ENCODE peak calls at places on chromosomes 5 and 9, in seven cellular contexts. R is tibial artery, Q is BE2C, H is right cardiac atrium, S is spleen, N is adrenal gland, Y is bronchial epithelial cell. X is an unnamed sample.

GRCh38 chr5:175752826-175753535 is 95.1 kb downstream of the HRH2 start:
- DNase-seq in R (no peak), Q (no peak), H (no peak), S (no peak), N (no peak), Y (no peak), X (no peak)

GRCh38 chr5:138789771-138790242 is 36.6 kb downstream of the CTNNA1 start:
- DNase-seq in R (no peak), Q (peak), H (no peak), S (no peak), N (no peak), Y (peak), X (peak)

GRCh38 chr5:180803181-180804128 is 849 bp upstream of the MGAT1 start:
- DNase-seq in R (peak), Q (no peak), H (peak), S (peak), N (peak), Y (peak), X (no peak)

GRCh38 chr5:138817241-138817640 is 57.9 kb downstream of the LRRTM2 start:
- DNase-seq in R (no peak), Q (no peak), H (no peak), S (no peak), N (no peak), Y (no peak), X (no peak)

GRCh38 chr9:100626949-100627348 is 49.1 kb downstream of the CAVIN4 start:
- DNase-seq in R (no peak), Q (no peak), H (no peak), S (no peak), N (no peak), Y (no peak), X (no peak)

GRCh38 chr9:113166039-113166438 is 15.2 kb downstream of the SLC31A2 start:
- DNase-seq in R (no peak), Q (no peak), H (no peak), S (no peak), N (no peak), Y (no peak), X (no peak)

GRCh38 chr9:127664324-127664677 is 42.5 kb upstream of the CFAP157 start:
- DNase-seq in R (no peak), Q (no peak), H (no peak), S (no peak), N (no peak), Y (no peak), X (no peak)

GRCh38 chr9:78756813-78757510 is 460.0 kb downstream of the PSAT1 start:
- DNase-seq in R (no peak), Q (no peak), H (no peak), S (no peak), N (no peak), Y (no peak), X (no peak)

GRCh38 chr5:107618233-107618632 is 52.5 kb downstream of the EFNA5 start:
- DNase-seq in R (no peak), Q (no peak), H (no peak), S (no peak), N (no peak), Y (peak), X (no peak)

GRCh38 chr5:135714126-135714894 is 120.2 kb upstream of the SLC25A48 start:
- DNase-seq in R (no peak), Q (no peak), H (no peak), S (no peak), N (no peak), Y (no peak), X (no peak)

GRCh38 chr5:54518146-54519082 is 855 bp downstream of the SNX18 start:
- DNase-seq in R (peak), Q (peak), H (peak), S (peak), N (peak), Y (peak), X (peak)

GRCh38 chr5:150101019-150101418 is 14.7 kb upstream of the CSF1R start:
- DNase-seq in R (no peak), Q (no peak), H (no peak), S (peak), N (no peak), Y (no peak), X (no peak)

GRCh38 chr9:99411068-99411467 is 189.0 kb downstream of the SEC61B start:
- DNase-seq in R (no peak), Q (no peak), H (no peak), S (no peak), N (no peak), Y (peak), X (no peak)

GRCh38 chr5:57432876-57433275 is 49.7 kb downstream of the ACTBL2 start:
- DNase-seq in R (no peak), Q (peak), H (no peak), S (no peak), N (no peak), Y (peak), X (no peak)

GRCh38 chr5:135835766-135836165 is 1.3 kb downstream of the SLC25A48 start:
- DNase-seq in R (no peak), Q (no peak), H (no peak), S (peak), N (no peak), Y (no peak), X (no peak)

GRCh38 chr9:134333234-134333873 is 7.1 kb downstream of the RXRA start:
- DNase-seq in R (no peak), Q (peak), H (no peak), S (no peak), N (no peak), Y (no peak), X (peak)

GRCh38 chr9:105693435-105694275 is 686 bp upstream of the TMEM38B start:
- DNase-seq in R (no peak), Q (no peak), H (no peak), S (no peak), N (no peak), Y (peak), X (no peak)

GRCh38 chr5:16889203-16889971 is 46.7 kb downstream of the MYO10 start:
- DNase-seq in R (no peak), Q (no peak), H (no peak), S (no peak), N (no peak), Y (peak), X (peak)

GRCh38 chr5:151357097-151357496 is 9.7 kb upstream of the SLC36A2 start:
- DNase-seq in R (no peak), Q (no peak), H (no peak), S (no peak), N (no peak), Y (no peak), X (no peak)

GRCh38 chr9:112711050-112711689 is 6.7 kb downstream of the INIP start:
- DNase-seq in R (no peak), Q (peak), H (no peak), S (no peak), N (peak), Y (peak), X (peak)

GRCh38 chr5:60700347-60700815 is 415 bp upstream of the DEPDC1B start:
- DNase-seq in R (no peak), Q (peak), H (no peak), S (no peak), N (no peak), Y (no peak), X (no peak)

GRCh38 chr9:87670572-87671264 is 55.2 kb upstream of the CTSL start:
- DNase-seq in R (no peak), Q (no peak), H (no peak), S (no peak), N (no peak), Y (no peak), X (no peak)

GRCh38 chr9:77454668-77455067 is 193.5 kb downstream of the GNA14 start:
- DNase-seq in R (no peak), Q (no peak), H (no peak), S (no peak), N (no peak), Y (no peak), X (no peak)

GRCh38 chr5:177335043-177335700 is 16.3 kb downstream of the LMAN2 start:
- DNase-seq in R (no peak), Q (no peak), H (no peak), S (peak), N (no peak), Y (no peak), X (no peak)

GRCh38 chr5:157487358-157487757 is 27.3 kb downstream of the NIPAL4 start:
- DNase-seq in R (no peak), Q (no peak), H (no peak), S (peak), N (no peak), Y (no peak), X (no peak)

GRCh38 chr5:62208218-62208852 is 97.7 kb upstream of the KIF2A start:
- DNase-seq in R (no peak), Q (no peak), H (no peak), S (no peak), N (no peak), Y (no peak), X (peak)

GRCh38 chr5:1525624-1525985 is 1.8 kb upstream of the LPCAT1 start:
- DNase-seq in R (no peak), Q (no peak), H (no peak), S (no peak), N (peak), Y (no peak), X (no peak)

GRCh38 chr5:173644700-173645436 is 28.4 kb upstream of the BOD1 start:
- DNase-seq in R (no peak), Q (no peak), H (no peak), S (no peak), N (no peak), Y (no peak), X (peak)

GRCh38 chr5:119597728-119598298 is 31.5 kb upstream of the FAM170A start:
- DNase-seq in R (no peak), Q (no peak), H (no peak), S (no peak), N (no peak), Y (no peak), X (no peak)

GRCh38 chr5:173829826-173830225 is 58.3 kb upstream of the CPEB4 start:
- DNase-seq in R (no peak), Q (peak), H (no peak), S (no peak), N (peak), Y (peak), X (no peak)

GRCh38 chr9:116767219-116767618 is 80.1 kb downstream of the TRIM32 start:
- DNase-seq in R (no peak), Q (no peak), H (no peak), S (no peak), N (no peak), Y (no peak), X (no peak)

GRCh38 chr5:12242960-12243888 is 339.0 kb upstream of the CTNND2 start:
- DNase-seq in R (no peak), Q (no peak), H (no peak), S (no peak), N (no peak), Y (peak), X (no peak)

GRCh38 chr9:33447404-33448158 is at the start of gene AQP3:
- DNase-seq in R (peak), Q (peak), H (peak), S (peak), N (no peak), Y (no peak), X (peak)

GRCh38 chr5:82163459-82164108 is 114.6 kb downstream of the RPS23 start:
- DNase-seq in R (no peak), Q (no peak), H (no peak), S (no peak), N (no peak), Y (peak), X (no peak)

GRCh38 chr9:21634951-21635350 is 152.8 kb upstream of the IFNE start:
- DNase-seq in R (no peak), Q (no peak), H (no peak), S (no peak), N (no peak), Y (peak), X (no peak)

GRCh38 chr5:138336952-138337684 is 948 bp upstream of the FAM53C start:
- DNase-seq in R (peak), Q (no peak), H (peak), S (no peak), N (peak), Y (no peak), X (no peak)

GRCh38 chr9:125558453-125559084 is 148.4 kb downstream of the MAPKAP1 start:
- DNase-seq in R (no peak), Q (peak), H (no peak), S (no peak), N (peak), Y (peak), X (peak)

GRCh38 chr5:94288937-94289336 is 329.5 kb downstream of the KIAA0825 start:
- DNase-seq in R (no peak), Q (no peak), H (no peak), S (no peak), N (no peak), Y (no peak), X (no peak)

GRCh38 chr9:38043931-38044623 is 24.9 kb downstream of the SHB start:
- DNase-seq in R (no peak), Q (no peak), H (no peak), S (no peak), N (no peak), Y (no peak), X (no peak)

DNA sequence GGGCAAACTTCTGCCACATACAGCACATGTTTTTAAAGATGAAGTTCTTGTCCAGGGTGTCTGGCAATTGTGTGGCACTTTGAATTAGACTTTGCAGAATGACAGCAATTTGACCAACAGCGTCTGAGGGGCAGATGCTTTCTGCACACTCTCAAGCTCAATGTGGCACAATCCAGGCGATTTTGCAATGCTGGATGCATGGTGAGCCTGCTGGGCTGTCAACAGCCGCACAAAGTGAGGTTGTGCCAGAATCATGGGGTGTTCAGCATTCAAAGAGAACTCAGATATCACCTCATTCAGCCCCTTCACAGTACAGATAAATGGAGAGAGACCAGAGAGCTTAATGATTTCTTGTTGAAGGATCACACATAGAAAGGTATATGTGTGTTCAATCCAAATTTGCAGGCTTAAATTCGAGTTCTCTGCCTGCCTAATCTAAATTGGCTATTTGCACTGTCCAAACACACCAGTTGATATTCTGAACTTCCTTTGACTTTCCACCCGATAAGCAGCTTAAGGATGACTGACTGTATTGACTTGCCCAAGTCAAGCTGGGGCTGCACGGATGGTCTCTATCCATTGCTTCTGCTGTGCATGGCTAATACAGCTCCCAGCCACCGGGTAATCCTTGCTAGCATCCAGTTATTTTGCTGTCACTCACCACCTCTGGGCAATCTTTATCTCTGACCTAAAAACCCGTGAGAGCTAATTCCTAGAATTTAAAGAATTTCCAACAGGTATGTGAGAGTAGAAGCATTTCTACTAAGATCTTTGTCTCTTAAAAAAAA is 157.9 kb upstream of the TAS2R1 start:
- DNase-seq in R (no peak), Q (no peak), H (no peak), S (no peak), N (no peak), Y (no peak), X (peak)
- H3K4me3 ChIP-seq in R (no peak), Q (no peak), H (no peak), S (no peak), N (no peak), Y (no peak), X (no peak)

GRCh38 chr5:32714836-32715235 is 3.7 kb downstream of the NPR3 start:
- DNase-seq in R (no peak), Q (no peak), H (no peak), S (no peak), N (no peak), Y (no peak), X (no peak)

GRCh38 chr5:32712463-32713395 is 1.6 kb downstream of the NPR3 start:
- DNase-seq in R (no peak), Q (no peak), H (no peak), S (no peak), N (no peak), Y (no peak), X (no peak)

GRCh38 chr5:32711693-32712462 is 757 bp downstream of the NPR3 start:
- DNase-seq in R (peak), Q (no peak), H (peak), S (no peak), N (no peak), Y (no peak), X (no peak)

GRCh38 chr5:32710859-32711692 is at the start of gene NPR3:
- DNase-seq in R (peak), Q (no peak), H (peak), S (no peak), N (no peak), Y (no peak), X (no peak)

GRCh38 chr5:32713396-32714381 is 2.6 kb downstream of the NPR3 start:
- DNase-seq in R (peak), Q (no peak), H (peak), S (peak), N (no peak), Y (peak), X (no peak)
- H3K4me3 ChIP-seq in R (peak), Q (no peak), H (peak), S (peak), N (peak), Y (peak), X (no peak)

DNA sequence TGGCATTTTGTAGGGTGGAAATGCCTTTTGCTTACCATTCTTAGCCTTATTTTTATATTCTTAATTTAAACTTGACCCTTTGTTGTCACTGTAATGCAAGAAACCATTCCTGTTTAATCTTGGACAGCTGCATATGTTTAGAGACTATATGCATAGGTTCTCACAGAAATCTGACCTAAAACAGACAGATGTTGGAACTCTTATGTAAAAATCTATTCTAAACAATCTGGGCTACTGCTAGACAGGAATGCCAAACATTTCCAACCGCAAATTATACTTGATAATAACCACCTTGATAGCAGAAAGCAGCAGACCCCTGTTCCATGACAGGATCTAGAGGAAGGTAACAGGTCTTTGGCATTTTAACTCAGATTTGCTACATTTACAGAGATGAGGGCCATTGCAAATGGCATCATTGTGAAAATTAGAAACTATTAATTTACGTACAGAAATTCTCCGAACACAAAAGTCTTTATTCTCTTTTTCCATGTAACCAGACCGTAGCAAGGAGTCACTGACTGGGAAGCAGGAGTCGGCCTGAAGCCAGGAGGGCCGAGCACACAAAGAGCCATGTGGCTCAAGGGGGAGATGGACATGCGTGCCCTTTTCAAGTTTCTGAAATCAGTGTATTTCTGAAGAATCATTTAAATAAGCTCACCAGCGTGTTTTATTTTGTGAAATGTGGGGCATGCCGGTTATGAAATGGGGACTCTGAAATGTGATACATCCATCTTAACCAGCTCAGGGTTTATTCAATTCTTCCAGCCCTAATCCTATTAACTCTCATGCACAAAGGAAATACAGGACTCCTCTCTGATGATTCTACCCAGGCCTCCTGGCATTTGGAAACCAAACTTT is 139.3 kb downstream of the AOPEP start:
- DNase-seq in R (peak), Q (peak), H (peak), S (no peak), N (no peak), Y (no peak), X (no peak)
- H3K4me3 ChIP-seq in R (no peak), Q (peak), H (peak), S (no peak), N (no peak), Y (no peak), X (no peak)

GRCh38 chr9:129667378-129667777 is 1.9 kb downstream of the PRRX2 start:
- DNase-seq in R (no peak), Q (no peak), H (no peak), S (no peak), N (no peak), Y (no peak), X (no peak)

GRCh38 chr9:129665008-129665771 is at the start of gene PRRX2:
- DNase-seq in R (peak), Q (peak), H (peak), S (no peak), N (no peak), Y (no peak), X (no peak)

GRCh38 chr9:129666575-129666974 is 1.1 kb downstream of the PRRX2 start:
- DNase-seq in R (no peak), Q (no peak), H (no peak), S (no peak), N (no peak), Y (no peak), X (no peak)

GRCh38 chr9:129665814-129666511 is 516 bp downstream of the PRRX2 start:
- DNase-seq in R (no peak), Q (no peak), H (no peak), S (no peak), N (no peak), Y (no peak), X (no peak)

DNA sequence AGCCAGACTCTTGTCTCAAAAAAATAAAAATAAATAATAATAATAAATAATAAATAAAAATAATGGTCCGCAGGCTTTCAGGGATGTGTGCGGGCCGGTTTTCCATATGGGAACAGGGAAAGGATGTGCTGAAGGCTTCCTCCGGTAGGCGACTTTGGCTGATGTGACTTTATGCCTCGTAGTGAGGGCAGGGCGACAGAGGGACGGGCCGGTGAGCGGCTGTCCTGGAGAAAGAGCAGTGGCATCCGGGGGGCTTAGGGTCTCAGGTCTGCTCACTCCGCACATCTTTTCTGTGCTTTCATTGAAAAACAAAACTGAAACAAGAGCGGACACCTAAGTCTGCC is 811 bp upstream of the PRRX2 start:
- DNase-seq in R (no peak), Q (no peak), H (no peak), S (no peak), N (no peak), Y (no peak), X (no peak)
- H3K4me3 ChIP-seq in R (peak), Q (no peak), H (peak), S (peak), N (peak), Y (no peak), X (no peak)

DNA sequence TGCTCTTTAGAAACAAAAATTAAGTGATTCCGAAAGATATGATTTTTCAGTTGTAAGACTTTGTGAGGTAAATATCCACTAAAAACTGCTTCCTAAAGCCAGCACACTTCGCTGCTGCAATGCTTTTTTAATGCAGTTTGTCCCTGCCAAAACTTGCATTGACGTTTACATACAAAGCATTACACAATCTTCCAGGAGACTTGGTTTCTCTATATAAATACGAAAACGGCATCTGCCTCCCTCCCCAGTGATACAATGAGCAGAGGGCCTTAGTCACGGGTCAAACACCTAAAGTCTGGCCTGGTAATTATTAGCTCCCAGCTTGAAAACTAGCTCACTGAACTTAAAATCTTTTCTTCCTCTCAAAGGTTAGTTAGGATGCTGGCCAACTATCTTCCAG is 170.7 kb downstream of the TSSK1B start:
- DNase-seq in R (no peak), Q (no peak), H (no peak), S (no peak), N (no peak), Y (peak), X (no peak)
- H3K4me3 ChIP-seq in R (no peak), Q (no peak), H (no peak), S (no peak), N (no peak), Y (no peak), X (no peak)

GRCh38 chr5:75048457-75048953 is 3.9 kb downstream of the GCNT4 start:
- DNase-seq in R (no peak), Q (no peak), H (no peak), S (no peak), N (no peak), Y (no peak), X (no peak)
- H3K4me3 ChIP-seq in R (peak), Q (no peak), H (no peak), S (no peak), N (no peak), Y (no peak), X (no peak)

GRCh38 chr9:36192196-36192595 is 1.5 kb downstream of the CLTA start:
- DNase-seq in R (no peak), Q (no peak), H (no peak), S (no peak), N (no peak), Y (no peak), X (no peak)
- H3K4me3 ChIP-seq in R (peak), Q (peak), H (peak), S (peak), N (peak), Y (peak), X (peak)